ENCODE peak calls at places on chromosomes 2 and 18, in four cellular contexts. One of them, this sample, is unnamed.

GRCh38 chr18:5452943-5453342 is 90.9 kb downstream of the EPB41L3 start:
- DNase-seq in K562: no peak
- DNase-seq in GM12878: no peak
- DNase-seq in SK-N-SH: no peak
- DNase-seq in this sample: peak

GRCh38 chr2:80429251-80429650 is 124.7 kb upstream of the LRRTM1 start:
- DNase-seq in K562: peak
- DNase-seq in GM12878: no peak
- DNase-seq in SK-N-SH: no peak
- DNase-seq in this sample: no peak

GRCh38 chr2:49914281-49914680 is 760.0 kb upstream of the FSHR start:
- DNase-seq in SK-N-SH: no peak
- DNase-seq in GM12878: no peak
- DNase-seq in K562: no peak
- DNase-seq in this sample: no peak

GRCh38 chr2:50143822-50144575 is 887.9 kb downstream of the NRXN1 start:
- DNase-seq in SK-N-SH: peak
- DNase-seq in GM12878: peak
- DNase-seq in K562: peak
- DNase-seq in this sample: no peak

GRCh38 chr2:38959938-38960608 is 70.4 kb downstream of the ARHGEF33 start:
- DNase-seq in SK-N-SH: peak
- DNase-seq in GM12878: no peak
- DNase-seq in K562: no peak
- DNase-seq in this sample: peak

GRCh38 chr2:240881913-240882312 is 13.3 kb downstream of the AGXT start:
- DNase-seq in K562: no peak
- DNase-seq in SK-N-SH: no peak
- DNase-seq in GM12878: no peak
- DNase-seq in this sample: no peak

GRCh38 chr2:126674075-126674744 is 18.3 kb downstream of the GYPC start:
- DNase-seq in SK-N-SH: no peak
- DNase-seq in GM12878: no peak
- DNase-seq in K562: peak
- DNase-seq in this sample: no peak

GRCh38 chr2:173462908-173463840 is 108.5 kb downstream of the CDCA7 start:
- DNase-seq in SK-N-SH: peak
- DNase-seq in K562: no peak
- DNase-seq in GM12878: no peak
- DNase-seq in this sample: no peak

GRCh38 chr2:101766871-101767739 is 69.6 kb downstream of the MAP4K4 start:
- DNase-seq in GM12878: no peak
- DNase-seq in SK-N-SH: no peak
- DNase-seq in K562: no peak
- DNase-seq in this sample: peak

GRCh38 chr18:52617931-52618330 is 277.9 kb downstream of the DCC start:
- DNase-seq in SK-N-SH: no peak
- DNase-seq in K562: no peak
- DNase-seq in GM12878: no peak
- DNase-seq in this sample: peak

GRCh38 chr2:11248-11941 is 34.9 kb downstream of the FAM110C start:
- DNase-seq in GM12878: no peak
- DNase-seq in K562: peak
- DNase-seq in SK-N-SH: no peak
- DNase-seq in this sample: peak

GRCh38 chr2:231221761-231222160 is 23.3 kb downstream of the ARMC9 start:
- DNase-seq in K562: no peak
- DNase-seq in SK-N-SH: no peak
- DNase-seq in GM12878: no peak
- DNase-seq in this sample: no peak

GRCh38 chr18:79726721-79727120 is 47.1 kb downstream of the CTDP1 start:
- DNase-seq in SK-N-SH: no peak
- DNase-seq in K562: no peak
- DNase-seq in GM12878: no peak
- DNase-seq in this sample: no peak

GRCh38 chr2:67646714-67647333 is 249.7 kb downstream of the ETAA1 start:
- DNase-seq in K562: no peak
- DNase-seq in GM12878: no peak
- DNase-seq in SK-N-SH: no peak
- DNase-seq in this sample: no peak

GRCh38 chr18:518081-518480 is 17.6 kb upstream of the COLEC12 start:
- DNase-seq in K562: no peak
- DNase-seq in GM12878: no peak
- DNase-seq in SK-N-SH: no peak
- DNase-seq in this sample: no peak

GRCh38 chr2:218149098-218149497 is 17.7 kb downstream of the CXCR1 start:
- DNase-seq in SK-N-SH: no peak
- DNase-seq in K562: no peak
- DNase-seq in GM12878: no peak
- DNase-seq in this sample: no peak

GRCh38 chr2:198880986-198881385 is 576.8 kb downstream of the SATB2 start:
- DNase-seq in GM12878: no peak
- DNase-seq in SK-N-SH: no peak
- DNase-seq in K562: no peak
- DNase-seq in this sample: peak

GRCh38 chr18:35672897-35673296 is 91.4 kb downstream of the GALNT1 start:
- DNase-seq in SK-N-SH: no peak
- DNase-seq in K562: no peak
- DNase-seq in GM12878: no peak
- DNase-seq in this sample: peak

GRCh38 chr2:166675553-166675952 is 181.5 kb upstream of the SCN7A start:
- DNase-seq in K562: no peak
- DNase-seq in SK-N-SH: peak
- DNase-seq in GM12878: no peak
- DNase-seq in this sample: no peak

GRCh38 chr2:199085201-199085750 is 372.5 kb downstream of the SATB2 start:
- DNase-seq in K562: no peak
- DNase-seq in GM12878: no peak
- DNase-seq in SK-N-SH: no peak
- DNase-seq in this sample: no peak

GRCh38 chr2:40283111-40283909 is 168.6 kb downstream of the SLC8A1 start:
- DNase-seq in K562: no peak
- DNase-seq in GM12878: no peak
- DNase-seq in SK-N-SH: no peak
- DNase-seq in this sample: peak

GRCh38 chr2:205047273-205047839 is 502.1 kb downstream of the PARD3B start:
- DNase-seq in GM12878: no peak
- DNase-seq in K562: no peak
- DNase-seq in SK-N-SH: no peak
- DNase-seq in this sample: no peak

GRCh38 chr2:157223624-157224205 is 33.8 kb upstream of the GALNT5 start:
- DNase-seq in GM12878: no peak
- DNase-seq in K562: no peak
- DNase-seq in SK-N-SH: no peak
- DNase-seq in this sample: no peak

GRCh38 chr18:5524660-5525059 is 19.1 kb downstream of the EPB41L3 start:
- DNase-seq in K562: no peak
- DNase-seq in GM12878: no peak
- DNase-seq in SK-N-SH: no peak
- DNase-seq in this sample: no peak

GRCh38 chr2:107534926-107535325 is 291.8 kb upstream of the RGPD4 start:
- DNase-seq in GM12878: no peak
- DNase-seq in SK-N-SH: no peak
- DNase-seq in K562: no peak
- DNase-seq in this sample: no peak

GRCh38 chr2:26164231-26164630 is 8.7 kb upstream of the GAREM2 start:
- DNase-seq in K562: no peak
- DNase-seq in GM12878: no peak
- DNase-seq in SK-N-SH: no peak
- DNase-seq in this sample: no peak

GRCh38 chr2:119544075-119545031 is at the start of gene CFAP221:
- DNase-seq in K562: peak
- DNase-seq in GM12878: no peak
- DNase-seq in SK-N-SH: peak
- DNase-seq in this sample: peak

GRCh38 chr2:26469092-26469710 is 8.7 kb downstream of the OTOF start:
- DNase-seq in SK-N-SH: peak
- DNase-seq in GM12878: peak
- DNase-seq in K562: peak
- DNase-seq in this sample: peak

GRCh38 chr2:46521215-46521683 is 41.9 kb downstream of the TMEM247 start:
- DNase-seq in SK-N-SH: no peak
- DNase-seq in K562: no peak
- DNase-seq in GM12878: no peak
- DNase-seq in this sample: peak

GRCh38 chr18:79575891-79576685 is 103.5 kb upstream of the CTDP1 start:
- DNase-seq in K562: no peak
- DNase-seq in SK-N-SH: no peak
- DNase-seq in GM12878: no peak
- DNase-seq in this sample: peak

GRCh38 chr2:232568161-232568560 is 17.7 kb downstream of the EIF4E2 start:
- DNase-seq in SK-N-SH: no peak
- DNase-seq in K562: no peak
- DNase-seq in GM12878: no peak
- DNase-seq in this sample: peak
- TF ChIP-seq RCOR1 in SK-N-SH: no peak
- TF ChIP-seq RCOR1 in K562: no peak
- TF ChIP-seq RCOR1 in GM12878: no peak
- TF ChIP-seq RCOR1 in this sample: no peak

DNA sequence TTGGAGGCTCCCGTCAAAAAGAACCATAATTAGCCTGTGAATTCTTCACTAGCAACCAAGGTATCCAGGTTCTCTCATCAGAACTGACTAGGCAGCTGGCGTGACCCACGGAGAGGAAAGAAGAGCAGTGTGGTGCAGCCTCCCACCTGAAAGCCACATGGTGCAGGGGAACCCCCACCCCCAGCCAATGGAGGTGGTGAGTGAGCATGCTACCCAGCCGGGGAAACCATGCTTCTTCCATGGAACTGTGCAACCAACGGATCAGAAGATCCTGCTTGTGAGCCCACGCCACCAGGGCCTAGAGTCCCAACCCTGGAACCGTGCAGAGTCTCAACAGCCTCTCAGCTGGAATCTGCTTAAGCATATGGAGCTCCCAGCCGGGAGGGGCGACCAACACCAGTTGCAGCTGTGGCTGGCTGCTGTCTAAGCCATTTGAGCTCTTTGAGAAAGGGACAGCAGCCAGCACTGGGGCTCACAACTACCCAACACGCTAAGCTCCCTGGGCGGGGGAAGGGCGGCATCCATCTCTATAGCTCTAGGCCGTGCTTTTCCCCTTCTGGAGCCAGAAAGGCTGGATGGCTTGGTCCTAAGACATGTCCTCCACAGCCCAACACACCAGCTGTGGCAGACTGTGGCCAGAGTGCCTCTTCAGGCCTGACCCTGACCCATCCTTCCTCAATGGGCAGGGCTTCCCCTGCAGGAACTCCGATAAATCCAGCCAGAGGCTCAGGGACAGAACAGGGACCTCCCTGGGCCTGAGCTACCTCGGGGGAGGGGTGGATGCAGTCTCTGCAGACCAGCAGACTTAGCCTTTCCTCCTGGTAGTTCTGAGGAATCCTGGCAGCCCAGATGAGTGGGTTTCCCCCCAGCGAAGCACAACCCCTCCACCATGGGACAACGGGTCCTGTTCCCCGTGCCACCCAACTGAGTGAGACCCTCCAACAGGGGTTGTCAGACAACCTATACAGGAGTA is 151.4 kb upstream of the NXPH2 start:
- DNase-seq in GM12878: no peak
- DNase-seq in K562: no peak
- DNase-seq in SK-N-SH: no peak
- DNase-seq in this sample: no peak
- H3K9ac ChIP-seq in GM12878: no peak
- H3K9ac ChIP-seq in K562: no peak
- H3K9ac ChIP-seq in SK-N-SH: no peak
- H3K9ac ChIP-seq in this sample: no peak

GRCh38 chr2:189394525-189394924 is 46.7 kb upstream of the WDR75 start:
- DNase-seq in SK-N-SH: no peak
- DNase-seq in K562: no peak
- DNase-seq in GM12878: no peak
- DNase-seq in this sample: no peak

GRCh38 chr2:189391201-189391600 is 50.1 kb upstream of the WDR75 start:
- DNase-seq in SK-N-SH: no peak
- DNase-seq in K562: no peak
- DNase-seq in GM12878: no peak
- DNase-seq in this sample: peak

DNA sequence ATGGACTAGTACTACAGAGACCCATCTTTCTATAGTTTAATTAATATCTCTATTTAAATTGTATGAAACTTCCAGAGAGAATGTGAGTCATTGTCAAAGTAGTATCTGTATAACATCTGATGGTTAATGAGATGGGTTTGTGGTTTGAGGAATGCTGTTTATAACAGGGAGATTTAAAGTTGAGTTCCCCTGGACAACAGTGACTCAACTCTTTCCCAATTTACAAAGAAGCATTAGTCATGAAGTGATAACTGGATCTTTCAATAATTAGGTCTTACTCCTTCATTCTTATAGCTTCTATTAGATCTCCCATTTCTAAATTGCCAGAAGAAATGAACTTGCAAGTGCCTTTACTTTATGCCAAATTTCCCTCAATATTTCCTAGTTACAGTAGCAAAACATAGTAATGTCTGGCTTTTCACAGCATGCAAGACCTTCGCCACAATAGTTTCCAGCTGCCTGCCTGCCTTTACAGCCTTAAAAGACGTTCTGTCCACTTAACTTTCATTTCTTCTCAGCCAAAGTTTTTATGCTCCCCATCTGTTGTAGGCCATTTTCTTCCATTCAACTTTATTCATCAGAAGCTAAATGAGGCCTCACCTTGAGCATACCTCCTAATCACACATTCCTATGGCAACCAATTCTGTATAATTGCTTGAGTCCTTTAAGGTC is 47.7 kb upstream of the WDR75 start:
- DNase-seq in GM12878: no peak
- DNase-seq in SK-N-SH: no peak
- DNase-seq in K562: no peak
- DNase-seq in this sample: peak
- TF ChIP-seq RCOR1 in GM12878: no peak
- TF ChIP-seq RCOR1 in SK-N-SH: no peak
- TF ChIP-seq RCOR1 in K562: no peak
- TF ChIP-seq RCOR1 in this sample: no peak

GRCh38 chr2:28448738-28449100 is 47.1 kb upstream of the PLB1 start:
- DNase-seq in SK-N-SH: no peak
- DNase-seq in K562: no peak
- DNase-seq in GM12878: no peak
- DNase-seq in this sample: no peak
- H3K9ac ChIP-seq in SK-N-SH: no peak
- H3K9ac ChIP-seq in K562: no peak
- H3K9ac ChIP-seq in GM12878: no peak
- H3K9ac ChIP-seq in this sample: no peak

This sample was measured in IMR-90.